ENCODE peak calls at places on chromosomes 11 and 22, in five cellular contexts. X is GM12878, S is HepG2, Y is SK-N-SH, Z is K562. T is an unnamed sample.

GRCh38 chr22:20810645-20811044 is 36.7 kb downstream of the SERPIND1 start:
- DNase-seq in Z (no peak), S (no peak), X (no peak), Y (no peak), T (no peak)

GRCh38 chr22:38300197-38300945 is 16.9 kb downstream of the CSNK1E start:
- DNase-seq in X (no peak), S (no peak), Z (no peak), Y (no peak), T (no peak)

GRCh38 chr22:27207907-27208306 is 550.5 kb downstream of the MIAT start:
- DNase-seq in S (no peak), Z (no peak), Y (no peak), X (no peak), T (peak; percentile 39)

GRCh38 chr11:118634435-118635236 is 27.2 kb downstream of the PHLDB1 start:
- DNase-seq in Z (peak; percentile 92), Y (peak; percentile 69), S (peak; percentile 41), X (no peak), T (peak; percentile 55)

GRCh38 chr11:1943977-1944376 is 3.2 kb upstream of the MRPL23 start:
- DNase-seq in S (no peak), Y (no peak), Z (no peak), X (no peak), T (peak; percentile 5)

GRCh38 chr11:33696931-33697638 is 3.5 kb downstream of the C11orf91 start:
- DNase-seq in Y (no peak), X (no peak), S (no peak), Z (no peak), T (no peak)

GRCh38 chr11:44973634-44974401 is 23.1 kb upstream of the TP53I11 start:
- DNase-seq in Y (no peak), X (no peak), Z (no peak), S (no peak), T (no peak)

GRCh38 chr22:27090595-27090994 is 433.2 kb downstream of the MIAT start:
- DNase-seq in X (no peak), Z (no peak), S (no peak), Y (no peak), T (no peak)

GRCh38 chr11:107157146-107157808 is 139.0 kb upstream of the GUCY1A2 start:
- DNase-seq in S (no peak), X (no peak), Z (no peak), Y (no peak), T (no peak)

GRCh38 chr11:64132388-64132771 is 33.5 kb downstream of the MACROD1 start:
- DNase-seq in Y (peak; percentile 86), X (no peak), S (no peak), Z (no peak), T (no peak)

GRCh38 chr11:6531267-6531752 is 34.2 kb downstream of the DNHD1 start:
- DNase-seq in Y (peak; percentile 61), S (peak; percentile 31), X (peak; percentile 27), Z (peak; percentile 69), T (peak; percentile 52)

GRCh38 chr11:96798445-96798844 is 408.6 kb downstream of the JRKL start:
- DNase-seq in S (no peak), Z (peak; percentile 63), Y (no peak), X (no peak), T (no peak)

GRCh38 chr22:50699754-50700386 is 27.2 kb downstream of the SHANK3 start:
- DNase-seq in Y (no peak), X (no peak), S (peak; percentile 60), Z (peak; percentile 19), T (no peak)

GRCh38 chr11:64223001-64223651 is 2.9 kb downstream of the TRPT1 start:
- DNase-seq in Y (no peak), X (no peak), S (no peak), Z (no peak), T (no peak)

GRCh38 chr11:23897453-23898289 is 599.2 kb upstream of the LUZP2 start:
- DNase-seq in X (no peak), S (no peak), Y (peak; percentile 14), Z (no peak), T (peak; percentile 94)

GRCh38 chr22:38788016-38788415 is 5.9 kb downstream of the DNAL4 start:
- DNase-seq in Z (no peak), Y (no peak), S (no peak), X (no peak), T (peak; percentile 60)

GRCh38 chr11:79466411-79466810 is 25.6 kb upstream of the TENM4 start:
- DNase-seq in S (no peak), X (no peak), Z (no peak), Y (no peak), T (peak; percentile 81)

GRCh38 chr11:47259178-47259977 is 1.6 kb downstream of the NR1H3 start:
- DNase-seq in Z (peak; percentile 68), S (peak; percentile 46), X (no peak), Y (peak; percentile 74), T (peak; percentile 30)

GRCh38 chr11:10450451-10451398 is 4.3 kb upstream of the AMPD3 start:
- DNase-seq in Y (peak; percentile 73), X (no peak), Z (no peak), S (peak; percentile 32), T (no peak)

GRCh38 chr11:12800032-12800671 is 125.9 kb downstream of the TEAD1 start:
- DNase-seq in Z (peak; percentile 65), Y (peak; percentile 46), X (no peak), S (peak; percentile 86), T (peak; percentile 81)

GRCh38 chr11:16632295-16633200 is 105.9 kb upstream of the C11orf58 start:
- DNase-seq in Z (peak; percentile 17), S (peak; percentile 50), Y (no peak), X (no peak), T (peak; percentile 21)

GRCh38 chr11:73198677-73199076 is 19.4 kb upstream of the P2RY2 start:
- DNase-seq in X (no peak), Y (no peak), Z (no peak), S (peak; percentile 62), T (no peak)

GRCh38 chr11:47331454-47332302 is 20.8 kb downstream of the MYBPC3 start:
- DNase-seq in Z (no peak), X (no peak), S (no peak), Y (peak; percentile 27), T (no peak)

GRCh38 chr11:638616-639323 is 1.7 kb downstream of the DRD4 start:
- DNase-seq in Z (no peak), S (no peak), Y (peak; percentile 30), X (no peak), T (no peak)

GRCh38 chr11:502288-503178 is 4.5 kb downstream of the RNH1 start:
- DNase-seq in Y (peak; percentile 28), S (no peak), X (no peak), Z (no peak), T (no peak)

GRCh38 chr11:61549662-61550568 is 31.0 kb downstream of the SYT7 start:
- DNase-seq in S (no peak), Z (no peak), Y (no peak), X (no peak), T (no peak)

GRCh38 chr11:45741032-45741431 is 63.9 kb upstream of the SLC35C1 start:
- DNase-seq in X (no peak), S (no peak), Y (no peak), Z (no peak), T (no peak)

GRCh38 chr22:19799322-19800190 is 39.0 kb downstream of the TBX1 start:
- DNase-seq in S (no peak), Z (no peak), X (no peak), Y (peak; percentile 95), T (peak; percentile 92)

GRCh38 chr11:126352163-126352562 is 3.3 kb upstream of the ST3GAL4 start:
- DNase-seq in Y (no peak), S (no peak), X (no peak), Z (no peak), T (no peak)

GRCh38 chr11:73334244-73335203 is 26.4 kb downstream of the ARHGEF17 start:
- DNase-seq in S (peak; percentile 45), X (no peak), Z (peak; percentile 77), Y (peak; percentile 83), T (peak; percentile 91)

DNA sequence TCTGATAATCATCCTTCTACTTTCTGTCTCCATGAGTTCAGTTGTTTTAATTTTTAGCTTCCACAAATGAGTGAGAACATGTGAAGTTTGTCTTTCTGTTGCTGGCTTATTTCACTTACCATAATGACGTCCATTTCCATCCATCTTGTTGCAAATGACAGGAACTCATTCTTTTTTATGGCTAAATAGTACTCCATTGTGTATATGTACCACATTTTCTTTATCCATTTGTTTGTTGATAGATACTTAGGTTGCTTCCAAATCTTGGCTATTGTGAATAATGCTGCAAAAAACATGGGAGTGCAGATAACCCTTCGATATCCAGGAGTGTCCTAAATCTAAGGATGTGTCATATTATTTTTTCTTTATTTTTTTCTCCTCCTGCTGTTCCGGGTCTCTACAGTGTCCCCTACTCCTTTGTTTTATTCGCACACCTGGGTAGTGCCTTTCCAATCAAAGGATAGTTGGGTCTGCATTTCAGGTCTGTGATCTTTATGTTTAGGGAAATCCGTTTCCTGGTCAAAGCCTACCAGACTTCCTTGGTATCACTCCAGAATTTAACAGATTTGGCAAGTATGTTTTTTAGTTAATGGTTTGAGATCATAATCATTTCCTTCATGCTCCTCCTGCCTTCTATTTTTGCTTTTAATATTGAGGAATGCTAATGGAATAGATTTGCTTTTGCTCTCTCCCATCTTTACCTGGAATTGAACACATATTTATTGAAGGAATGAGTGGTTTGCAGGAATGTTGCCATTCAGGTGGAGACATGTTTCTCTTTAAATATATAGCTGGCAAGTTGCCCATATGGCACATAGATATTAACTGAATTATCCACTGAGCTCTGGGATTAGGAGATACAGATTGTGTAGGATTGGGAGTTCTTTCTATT is 53.7 kb downstream of the ARHGEF12 start:
- DNase-seq in S (no peak), X (no peak), Y (no peak), Z (no peak), T (no peak)
- TF ChIP-seq RAD21 in S (no peak), X (no peak), Y (no peak), Z (no peak), T (no peak)

GRCh38 chr11:32152821-32153220 is 61.9 kb downstream of the RCN1 start:
- DNase-seq in S (no peak), X (no peak), Z (no peak), Y (no peak), T (no peak)
- TF ChIP-seq MXI1 in S (no peak), X (no peak), Z (no peak), Y (no peak), T (no peak)

GRCh38 chr11:104163100-104164027 is 583 bp downstream of the PDGFD start:
- DNase-seq in X (no peak), Z (no peak), S (no peak), Y (peak; percentile 25), T (peak; percentile 20)
- TF ChIP-seq RAD21 in X (no peak), Z (no peak), S (no peak), Y (no peak), T (no peak)

DNA sequence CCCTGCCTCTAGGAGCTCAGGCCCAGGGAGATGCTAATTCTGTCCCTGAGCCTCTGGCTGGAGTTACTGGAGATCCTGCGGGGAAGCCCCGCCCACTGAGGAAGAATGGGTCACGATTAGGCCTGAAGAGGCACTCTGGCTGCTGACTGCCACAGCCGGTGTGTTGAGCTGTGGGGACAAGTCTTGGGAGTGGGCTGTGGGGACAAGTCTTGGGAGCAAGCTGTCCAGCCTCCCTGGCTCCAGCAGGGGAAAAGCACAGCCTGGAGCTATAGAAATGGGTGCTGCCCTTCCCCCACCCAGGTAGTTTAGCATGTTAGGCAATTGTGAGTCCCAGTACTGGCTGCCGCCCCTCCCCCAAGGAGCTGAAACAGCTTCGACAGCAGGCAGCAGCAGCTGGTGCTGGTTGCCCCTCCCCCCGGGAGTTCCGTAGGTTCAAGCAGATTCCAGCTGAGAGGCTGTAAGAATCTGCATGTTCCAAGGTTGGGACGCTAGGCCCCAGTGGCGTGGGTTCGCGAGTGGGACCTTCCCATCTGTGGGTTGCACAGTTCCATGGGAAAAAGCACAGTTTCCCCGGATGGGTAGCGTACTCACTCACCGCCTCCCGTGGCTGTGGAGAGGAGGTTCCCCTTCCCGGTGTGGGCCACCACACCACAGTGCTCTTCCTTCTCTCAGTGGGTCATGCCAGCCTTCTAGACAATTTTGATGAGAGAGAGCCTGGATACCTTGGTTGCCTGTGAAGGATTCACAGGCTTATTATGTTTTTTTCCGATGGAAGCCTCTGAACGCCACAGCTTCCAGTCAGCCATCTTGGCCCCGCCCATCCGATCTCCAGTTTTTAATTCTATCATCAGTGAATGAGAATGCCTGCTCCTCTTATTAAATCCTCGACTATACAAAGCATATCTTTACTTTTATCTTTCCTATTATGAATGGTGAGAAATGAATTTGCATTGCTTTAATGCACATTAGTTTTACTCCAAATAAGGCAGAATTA is 61.5 kb downstream of the MSANTD4 start:
- DNase-seq in X (no peak), Z (peak; percentile 51), S (peak; percentile 2), Y (no peak), T (no peak)
- TF ChIP-seq MXI1 in X (no peak), Z (no peak), S (no peak), Y (no peak), T (no peak)

T was measured in IMR-90.